ENCODE peak calls at places on chromosomes 12 and 14, in eight cellular contexts. W is body of pancreas, D is breast epithelium, U is stomach, G is IMR-90, M is heart left ventricle, A is A549, H is HCT116. R is an unnamed sample.

GRCh38 chr12:115771065-115771464 is 506.4 kb downstream of the MED13L start:
- DNase-seq in W (no peak), D (no peak), U (no peak), G (no peak), M (no peak), A (no peak), H (peak), R (no peak)

GRCh38 chr14:98715054-98715453 is 556.9 kb downstream of the BCL11B start:
- DNase-seq in W (no peak), D (no peak), U (no peak), G (no peak), M (no peak), A (no peak), H (no peak), R (no peak)

GRCh38 chr12:103308396-103308795 is 187.4 kb downstream of the C12orf42 start:
- DNase-seq in W (no peak), D (no peak), U (no peak), G (no peak), M (no peak), A (no peak), H (no peak), R (no peak)

GRCh38 chr14:70905316-70905715 is 1.9 kb upstream of the PCNX1 start:
- DNase-seq in W (peak), D (no peak), U (no peak), G (peak), M (peak), A (no peak), H (no peak), R (peak)

GRCh38 chr14:68853749-68854148 is 60.9 kb upstream of the ZFP36L1 start:
- DNase-seq in W (peak), D (no peak), U (peak), G (no peak), M (no peak), A (no peak), H (no peak), R (no peak)

GRCh38 chr14:96090441-96091148 is 51.4 kb downstream of the C14orf132 start:
- DNase-seq in W (peak), D (no peak), U (no peak), G (peak), M (peak), A (no peak), H (no peak), R (no peak)

GRCh38 chr12:31317471-31318397 is 8.2 kb downstream of the SINHCAF start:
- DNase-seq in W (no peak), D (no peak), U (no peak), G (no peak), M (no peak), A (no peak), H (no peak), R (no peak)

GRCh38 chr12:69578283-69578682 is 7.0 kb upstream of the CCT2 start:
- DNase-seq in W (no peak), D (no peak), U (no peak), G (no peak), M (no peak), A (no peak), H (no peak), R (no peak)

GRCh38 chr14:98802044-98802443 is 470.0 kb downstream of the BCL11B start:
- DNase-seq in W (no peak), D (no peak), U (no peak), G (no peak), M (no peak), A (no peak), H (no peak), R (no peak)

GRCh38 chr12:96501139-96501741 is 11.9 kb downstream of the CFAP54 start:
- DNase-seq in W (peak), D (peak), U (peak), G (peak), M (peak), A (peak), H (peak), R (peak)

GRCh38 chr12:126734738-126735137 is 1532.2 kb upstream of the TMEM132C start:
- DNase-seq in W (no peak), D (no peak), U (no peak), G (no peak), M (no peak), A (no peak), H (no peak), R (no peak)

GRCh38 chr12:29317556-29318363 is 63.2 kb downstream of the ERGIC2 start:
- DNase-seq in W (no peak), D (no peak), U (peak), G (peak), M (peak), A (peak), H (peak), R (no peak)

GRCh38 chr12:59196989-59197388 is 276.7 kb upstream of the LRIG3 start:
- DNase-seq in W (no peak), D (no peak), U (no peak), G (no peak), M (no peak), A (no peak), H (no peak), R (no peak)

GRCh38 chr14:20682435-20683124 is 1.8 kb upstream of the RNASE4 start:
- DNase-seq in W (peak), D (peak), U (peak), G (peak), M (peak), A (peak), H (peak), R (peak)

GRCh38 chr12:93375906-93376305 is 1.8 kb upstream of the NUDT4 start:
- DNase-seq in W (no peak), D (no peak), U (no peak), G (no peak), M (no peak), A (no peak), H (no peak), R (no peak)

GRCh38 chr12:89390802-89391673 is 38.7 kb upstream of the DUSP6 start:
- DNase-seq in W (no peak), D (no peak), U (no peak), G (peak), M (no peak), A (no peak), H (no peak), R (peak)

GRCh38 chr12:19185262-19185929 is 55.9 kb downstream of the PLEKHA5 start:
- DNase-seq in W (no peak), D (no peak), U (no peak), G (no peak), M (no peak), A (no peak), H (no peak), R (no peak)

GRCh38 chr12:89573081-89573810 is 47.4 kb upstream of the POC1B start:
- DNase-seq in W (no peak), D (no peak), U (no peak), G (no peak), M (no peak), A (no peak), H (no peak), R (no peak)

GRCh38 chr12:67651380-67651695 is 2.8 kb downstream of the DYRK2 start:
- DNase-seq in W (no peak), D (no peak), U (no peak), G (peak), M (no peak), A (peak), H (no peak), R (no peak)

GRCh38 chr12:27333311-27334009 is 824 bp downstream of the BMAL2 start:
- DNase-seq in W (peak), D (no peak), U (peak), G (no peak), M (peak), A (no peak), H (no peak), R (peak)

GRCh38 chr12:29960113-29960512 is 176.4 kb upstream of the TMTC1 start:
- DNase-seq in W (no peak), D (no peak), U (no peak), G (no peak), M (no peak), A (no peak), H (no peak), R (no peak)

GRCh38 chr12:69129564-69129963 is 109.8 kb upstream of the CPSF6 start:
- DNase-seq in W (no peak), D (no peak), U (no peak), G (no peak), M (no peak), A (no peak), H (no peak), R (no peak)

GRCh38 chr14:96762650-96763049 is 34.5 kb upstream of the VRK1 start:
- DNase-seq in W (no peak), D (no peak), U (no peak), G (peak), M (no peak), A (peak), H (peak), R (no peak)

GRCh38 chr14:96038920-96039632 is at the start of gene C14orf132:
- DNase-seq in W (peak), D (peak), U (peak), G (peak), M (peak), A (peak), H (peak), R (peak)

GRCh38 chr14:64983439-64984310 is 3.0 kb upstream of the FNTB start:
- DNase-seq in W (peak), D (no peak), U (peak), G (peak), M (no peak), A (peak), H (peak), R (no peak)

GRCh38 chr12:25186038-25186787 is 8.7 kb downstream of the DNAI7 start:
- DNase-seq in W (no peak), D (no peak), U (no peak), G (no peak), M (no peak), A (no peak), H (no peak), R (no peak)

GRCh38 chr14:20614038-20614840 is 23.1 kb upstream of the RNASE12 start:
- DNase-seq in W (no peak), D (no peak), U (no peak), G (no peak), M (no peak), A (peak), H (no peak), R (no peak)

GRCh38 chr14:70856851-70857498 is 47.7 kb upstream of the MAP3K9 start:
- DNase-seq in W (no peak), D (no peak), U (no peak), G (peak), M (no peak), A (no peak), H (no peak), R (no peak)

GRCh38 chr14:96104469-96105057 is 65.4 kb downstream of the C14orf132 start:
- DNase-seq in W (peak), D (peak), U (peak), G (peak), M (peak), A (peak), H (no peak), R (peak)

GRCh38 chr12:124556896-124557501 is 10.4 kb downstream of the NCOR2 start:
- DNase-seq in W (no peak), D (no peak), U (peak), G (no peak), M (no peak), A (no peak), H (no peak), R (no peak)

GRCh38 chr14:79584679-79585078 is 626.6 kb downstream of the DIO2 start:
- DNase-seq in W (no peak), D (no peak), U (no peak), G (peak), M (no peak), A (no peak), H (no peak), R (no peak)

GRCh38 chr12:116551952-116552749 is 7.0 kb upstream of the MAP1LC3B2 start:
- DNase-seq in W (no peak), D (no peak), U (no peak), G (peak), M (no peak), A (no peak), H (peak), R (no peak)

GRCh38 chr14:43480961-43481360 is 1026.1 kb downstream of the FSCB start:
- DNase-seq in W (no peak), D (no peak), U (no peak), G (no peak), M (no peak), A (no peak), H (no peak), R (no peak)

GRCh38 chr12:32191445-32191844 is 84.8 kb downstream of the BICD1 start:
- DNase-seq in W (no peak), D (no peak), U (no peak), G (no peak), M (no peak), A (no peak), H (no peak), R (no peak)

GRCh38 chr12:67074072-67074471 is 195.1 kb upstream of the CAND1 start:
- DNase-seq in W (no peak), D (no peak), U (no peak), G (no peak), M (no peak), A (no peak), H (no peak), R (no peak)

GRCh38 chr12:30896461-30896860 is 30.1 kb upstream of the TSPAN11 start:
- DNase-seq in W (no peak), D (no peak), U (no peak), G (peak), M (no peak), A (no peak), H (no peak), R (no peak)

GRCh38 chr12:585062-586061 is 77.9 kb downstream of the NINJ2 start:
- DNase-seq in W (no peak), D (no peak), U (no peak), G (no peak), M (no peak), A (no peak), H (no peak), R (peak)

GRCh38 chr14:68792022-68792829 is 641 bp downstream of the ZFP36L1 start:
- DNase-seq in W (peak), D (peak), U (peak), G (no peak), M (peak), A (no peak), H (no peak), R (no peak)

GRCh38 chr12:96045566-96045965 is 10.2 kb upstream of the LTA4H start:
- DNase-seq in W (no peak), D (no peak), U (no peak), G (no peak), M (no peak), A (no peak), H (no peak), R (no peak)

GRCh38 chr12:95726903-95727302 is 63.7 kb downstream of the NTN4 start:
- DNase-seq in W (no peak), D (no peak), U (no peak), G (no peak), M (no peak), A (no peak), H (no peak), R (no peak)

DNA sequence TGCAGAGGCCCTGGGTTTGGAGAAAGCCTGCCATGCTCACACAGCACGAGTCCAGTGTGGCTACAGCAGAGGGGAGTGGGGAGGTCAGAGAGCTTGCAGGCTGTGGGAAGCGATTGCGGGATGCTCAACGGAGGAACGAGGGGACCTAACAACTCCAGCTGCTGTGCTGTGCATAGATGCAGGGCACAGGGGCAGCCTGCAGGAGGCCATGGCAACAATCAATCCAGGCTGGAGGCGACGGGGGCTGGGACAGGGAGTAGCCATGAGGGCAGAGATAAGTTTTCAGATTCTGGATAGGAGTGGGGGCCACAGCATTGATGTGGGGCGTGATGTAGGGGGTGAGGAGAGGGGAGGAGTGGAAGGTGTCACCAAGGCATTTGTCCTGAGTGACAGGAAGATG is 20.6 kb downstream of the FAIM2 start:
- DNase-seq in W (no peak), D (no peak), U (no peak), G (no peak), M (no peak), A (no peak), H (no peak), R (no peak)
- TF ChIP-seq CTCF in W (no peak), D (no peak), U (no peak), G (no peak), M (no peak), A (no peak), H (no peak), R (no peak)

GRCh38 chr12:57545809-57546437 is 1.1 kb downstream of the DCTN2 start:
- DNase-seq in W (no peak), D (no peak), U (no peak), G (peak), M (no peak), A (no peak), H (no peak), R (no peak)

GRCh38 chr12:57546438-57547365 is at the start of gene DCTN2:
- DNase-seq in W (peak), D (peak), U (peak), G (peak), M (peak), A (peak), H (peak), R (peak)

GRCh38 chr12:57549203-57549908 is 488 bp upstream of the KIF5A start:
- DNase-seq in W (no peak), D (no peak), U (no peak), G (no peak), M (no peak), A (no peak), H (no peak), R (no peak)

GRCh38 chr12:57548488-57548887 is 1.4 kb upstream of the KIF5A start:
- DNase-seq in W (no peak), D (no peak), U (no peak), G (no peak), M (no peak), A (no peak), H (no peak), R (no peak)

GRCh38 chr12:57547366-57548315 is 649 bp upstream of the DCTN2 start:
- DNase-seq in W (no peak), D (no peak), U (no peak), G (no peak), M (no peak), A (no peak), H (no peak), R (no peak)
- TF ChIP-seq POLR2A in W (no peak), D (no peak), U (no peak), G (no peak), M (no peak), A (no peak), H (peak), R (no peak)

GRCh38 chr12:51695241-51696010 is 104.4 kb downstream of the SCN8A start:
- DNase-seq in W (no peak), D (no peak), U (no peak), G (peak), M (no peak), A (no peak), H (no peak), R (no peak)
- TF ChIP-seq CTCF in W (no peak), D (no peak), U (no peak), G (no peak), M (no peak), A (no peak), H (no peak), R (no peak)

GRCh38 chr14:63852817-63853730 is at the start of gene SYNE2:
- DNase-seq in W (peak), D (peak), U (peak), G (peak), M (peak), A (peak), H (no peak), R (peak)
- TF ChIP-seq POLR2A in W (peak), D (no peak), U (no peak), G (no peak), M (no peak), A (peak), H (no peak), R (peak)

R was measured in right lobe of liver.